ENCODE peak calls at places on chromosomes 7 and 10, in ten cellular contexts. T, S, Z, W, U, D, X, G, A and Y are unnamed samples.

GRCh38 chr7:142795339-142795863 is 24.6 kb downstream of the PRSS2 start:
- DNase-seq in T (no peak), S (peak), Z (no peak), W (no peak), U (no peak), D (peak), X (no peak), G (no peak), A (no peak), Y (no peak)

GRCh38 chr10:103021150-103021896 is 103.2 kb downstream of the CNNM2 start:
- DNase-seq in T (no peak), S (no peak), Z (no peak), W (no peak), U (no peak), D (no peak), X (no peak), G (no peak), A (peak), Y (no peak)

GRCh38 chr10:63627881-63628296 is 106.7 kb downstream of the REEP3 start:
- DNase-seq in T (no peak), S (no peak), Z (no peak), W (no peak), U (no peak), D (no peak), X (no peak), G (no peak), A (no peak), Y (no peak)

GRCh38 chr7:40008218-40008815 is 58.3 kb downstream of the CDK13 start:
- DNase-seq in T (no peak), S (no peak), Z (no peak), W (no peak), U (no peak), D (no peak), X (no peak), G (peak), A (no peak), Y (no peak)

GRCh38 chr7:43394441-43395130 is 188.3 kb upstream of the STK17A start:
- DNase-seq in T (no peak), S (no peak), Z (no peak), W (no peak), U (no peak), D (no peak), X (no peak), G (peak), A (no peak), Y (no peak)

GRCh38 chr10:45064998-45065397 is 64.3 kb downstream of the ZNF22 start:
- DNase-seq in T (no peak), S (no peak), Z (no peak), W (no peak), U (no peak), D (no peak), X (no peak), G (no peak), A (no peak), Y (no peak)

GRCh38 chr10:70976063-70976462 is 87.7 kb upstream of the PCBD1 start:
- DNase-seq in T (no peak), S (no peak), Z (no peak), W (no peak), U (no peak), D (no peak), X (no peak), G (no peak), A (no peak), Y (no peak)

GRCh38 chr10:65570143-65571010 is 1355.5 kb upstream of the LRRTM3 start:
- DNase-seq in T (no peak), S (no peak), Z (peak), W (peak), U (peak), D (no peak), X (peak), G (no peak), A (peak), Y (no peak)

GRCh38 chr10:113337142-113337541 is 215.7 kb upstream of the HABP2 start:
- DNase-seq in T (no peak), S (no peak), Z (no peak), W (no peak), U (no peak), D (no peak), X (no peak), G (peak), A (no peak), Y (no peak)

GRCh38 chr10:4129866-4130455 is 345.0 kb upstream of the KLF6 start:
- DNase-seq in T (no peak), S (no peak), Z (no peak), W (no peak), U (no peak), D (no peak), X (no peak), G (no peak), A (no peak), Y (no peak)

GRCh38 chr10:124902462-124902861 is 39.5 kb upstream of the ZRANB1 start:
- DNase-seq in T (no peak), S (no peak), Z (no peak), W (no peak), U (no peak), D (no peak), X (no peak), G (no peak), A (no peak), Y (no peak)

GRCh38 chr7:122790132-122790531 is 87.4 kb upstream of the RNF148 start:
- DNase-seq in T (no peak), S (no peak), Z (peak), W (no peak), U (no peak), D (no peak), X (no peak), G (no peak), A (no peak), Y (no peak)

GRCh38 chr7:26200113-26200443 is 468 bp downstream of the HNRNPA2B1 start:
- DNase-seq in T (peak), S (peak), Z (peak), W (peak), U (peak), D (peak), X (peak), G (peak), A (peak), Y (no peak)

GRCh38 chr7:43481905-43482678 is 100.8 kb upstream of the STK17A start:
- DNase-seq in T (no peak), S (no peak), Z (no peak), W (no peak), U (no peak), D (no peak), X (no peak), G (peak), A (no peak), Y (no peak)

GRCh38 chr10:102808380-102808779 is 28.8 kb downstream of the CYP17A1 start:
- DNase-seq in T (no peak), S (no peak), Z (no peak), W (no peak), U (no peak), D (no peak), X (no peak), G (no peak), A (no peak), Y (no peak)

GRCh38 chr10:96306516-96306915 is 2.3 kb downstream of the DNTT start:
- DNase-seq in T (peak), S (no peak), Z (peak), W (peak), U (no peak), D (no peak), X (peak), G (no peak), A (no peak), Y (no peak)